ENCODE peak calls at places on chromosome 16, in eight cellular contexts. C is transverse colon; X is CD8-positive, alpha-beta T cell; O is thoracic aorta; N is hepatocyte; R is IMR-90; K is lower lobe of right lung; P is heart left ventricle. E is an unnamed sample.

GRCh38 chr16:14485131-14485551 is 144.9 kb downstream of the PARN start:
- DNase-seq in R (peak; percentile 65), O (no peak), C (no peak), K (no peak), P (no peak), N (no peak), X (no peak), E (no peak)

GRCh38 chr16:80113876-80114574 is 426.8 kb upstream of the DYNLRB2 start:
- DNase-seq in R (no peak), K (no peak), P (no peak), C (no peak), N (no peak), O (no peak), X (no peak), E (no peak)

GRCh38 chr16:7338826-7339225 is 6.2 kb downstream of the RBFOX1 start:
- DNase-seq in C (no peak), N (no peak), K (no peak), X (no peak), O (no peak), R (no peak), P (no peak), E (no peak)

GRCh38 chr16:29694384-29695195 is 15.6 kb downstream of the QPRT start:
- DNase-seq in P (no peak), R (no peak), C (no peak), O (no peak), K (peak; percentile 45), X (no peak), N (no peak), E (peak; percentile 79)

GRCh38 chr16:11667824-11668589 is at the start of gene SNN:
- DNase-seq in X (peak; percentile 69), R (peak; percentile 72), O (no peak), K (peak; percentile 91), P (peak; percentile 90), C (peak; percentile 90), N (peak; percentile 96), E (peak; percentile 96)

GRCh38 chr16:11079657-11080187 is 135.4 kb downstream of the CLEC16A start:
- DNase-seq in R (peak; percentile 98), C (no peak), X (no peak), O (no peak), N (peak; percentile 74), K (no peak), P (peak; percentile 19), E (no peak)

GRCh38 chr16:57187508-57187854 is 1.4 kb downstream of the RSPRY1 start:
- DNase-seq in O (no peak), X (no peak), R (no peak), K (no peak), C (no peak), N (peak; percentile 24), P (no peak), E (no peak)

GRCh38 chr16:49183911-49184310 is 97.7 kb downstream of the CBLN1 start:
- DNase-seq in N (peak; percentile 49), R (no peak), C (peak; percentile 73), P (no peak), O (no peak), X (no peak), K (no peak), E (no peak)

GRCh38 chr16:3577302-3577752 is at the start of gene NLRC3:
- DNase-seq in C (peak; percentile 28), N (no peak), R (no peak), P (no peak), O (no peak), X (no peak), K (no peak), E (peak; percentile 46)

GRCh38 chr16:89155184-89155679 is 16.3 kb upstream of the CDH15 start:
- DNase-seq in O (peak; percentile 18), N (peak; percentile 67), K (peak; percentile 68), P (peak; percentile 82), X (no peak), R (peak; percentile 80), C (peak; percentile 64), E (peak; percentile 92)

GRCh38 chr16:61500851-61501250 is 535.4 kb downstream of the CDH8 start:
- DNase-seq in O (no peak), N (no peak), K (no peak), X (no peak), C (no peak), R (no peak), P (no peak), E (no peak)

GRCh38 chr16:57039148-57039812 is 49.9 kb downstream of the NLRC5 start:
- DNase-seq in K (peak; percentile 62), C (peak; percentile 33), N (no peak), X (no peak), R (peak; percentile 81), O (no peak), P (no peak), E (no peak)

GRCh38 chr16:407253-407652 is 5.6 kb downstream of the DECR2 start:
- DNase-seq in N (no peak), C (no peak), X (no peak), O (no peak), R (no peak), K (no peak), P (no peak), E (no peak)
- H3K36me3 ChIP-seq in N (no peaks in the 10 kb centered on the region), C (peaks cover 4% of the 10 kb centered on the region), X (no peaks in the 10 kb centered on the region), O (peaks cover 6% of the 10 kb centered on the region), R (peaks cover 2% of the 10 kb centered on the region), K (peaks cover 14% of the 10 kb centered on the region), P (peaks cover 19% of the 10 kb centered on the region), E (peaks cover 5% of the 10 kb centered on the region)

GRCh38 chr16:86877835-86878234 is 299.5 kb downstream of the FOXL1 start:
- DNase-seq in X (no peak), N (no peak), R (no peak), K (no peak), P (no peak), C (no peak), O (no peak), E (no peak)
- H3K4me1 ChIP-seq in X (no peaks in the 10 kb centered on the region), N (peaks cover 12% of the 10 kb centered on the region), R (peaks cover 3% of the 10 kb centered on the region), K (no peaks in the 10 kb centered on the region), P (peaks cover 8% of the 10 kb centered on the region), C (no peaks in the 10 kb centered on the region), O (peaks cover 13% of the 10 kb centered on the region), E (peaks cover 3% of the 10 kb centered on the region)

GRCh38 chr16:75293173-75293572 is 41.7 kb upstream of the BCAR1 start:
- DNase-seq in R (no peak), C (no peak), O (no peak), P (no peak), X (no peak), K (no peak), N (no peak), E (no peak)
- H3K27ac ChIP-seq in R (no peak overlapping the region), C (no peak overlapping the region), O (no peak overlapping the region), P (no peak overlapping the region), X (no peak overlapping the region), K (no peak overlapping the region), N (peak overlapping the region; percentile 87), E (no peak overlapping the region)

GRCh38 chr16:8686031-8686621 is 11.7 kb downstream of the ABAT start:
- DNase-seq in K (no peak), P (peak; percentile 62), X (no peak), N (no peak), O (no peak), C (peak; percentile 23), R (no peak), E (no peak)
- H3K36me3 ChIP-seq in K (no peaks in the 10 kb centered on the region), P (peaks cover 3% of the 10 kb centered on the region), X (no peaks in the 10 kb centered on the region), N (no peaks in the 10 kb centered on the region), O (no peaks in the 10 kb centered on the region), C (no peaks in the 10 kb centered on the region), R (no peaks in the 10 kb centered on the region), E (no peaks in the 10 kb centered on the region)